ENCODE peak calls at places on chromosomes 4 and X, in seven cellular contexts. D, M, X, W, Y, V and U are unnamed samples.

GRCh38 chrX:1754077-1754476 is 139.2 kb downstream of the ASMT start:
- DNase-seq in Y (no peak), W (no peak), D (no peak), M (peak), X (no peak), V (no peak), U (no peak)

GRCh38 chr4:169900241-169900845 is 125.9 kb downstream of the MFAP3L start:
- DNase-seq in V (no peak), M (no peak), D (no peak), X (no peak), W (no peak), Y (no peak), U (no peak)

GRCh38 chrX:114065612-114066178 is 518.2 kb upstream of the HTR2C start:
- DNase-seq in V (no peak), Y (no peak), M (no peak), D (no peak), X (no peak), W (no peak), U (no peak)

GRCh38 chr4:110620352-110621327 is 2.2 kb downstream of the PITX2 start:
- DNase-seq in V (no peak), W (no peak), D (no peak), M (no peak), X (no peak), Y (no peak), U (peak)

GRCh38 chr4:119000400-119000799 is 111.7 kb downstream of the SYNPO2 start:
- DNase-seq in W (no peak), Y (no peak), X (no peak), V (no peak), M (no peak), D (no peak), U (no peak)

GRCh38 chrX:10089378-10089795 is 67.4 kb upstream of the CLCN4 start:
- DNase-seq in D (no peak), X (no peak), W (no peak), M (no peak), V (no peak), Y (no peak), U (no peak)

GRCh38 chr4:11313157-11313943 is 115.3 kb downstream of the HS3ST1 start:
- DNase-seq in Y (no peak), M (no peak), W (no peak), V (no peak), X (no peak), D (no peak), U (no peak)

GRCh38 chrX:3181846-3182245 is 140.6 kb downstream of the ARSF start:
- DNase-seq in M (no peak), V (no peak), W (no peak), D (no peak), Y (no peak), X (no peak), U (no peak)

GRCh38 chr4:25531272-25531671 is 124.4 kb upstream of the SLC34A2 start:
- DNase-seq in X (no peak), M (no peak), Y (no peak), V (no peak), D (no peak), W (no peak), U (no peak)

GRCh38 chrX:141221611-141222010 is 20.7 kb downstream of the SPANXC start:
- DNase-seq in D (no peak), Y (no peak), W (no peak), X (no peak), M (no peak), V (no peak), U (no peak)

GRCh38 chrX:134931550-134931949 is 59.2 kb upstream of the SMIM10 start:
- DNase-seq in M (no peak), V (peak), X (no peak), W (no peak), D (no peak), Y (no peak), U (no peak)
- TF ChIP-seq CTCF in M (no peak), V (no peak), X (no peak), W (no peak), D (no peak), Y (no peak), U (no peak)

DNA sequence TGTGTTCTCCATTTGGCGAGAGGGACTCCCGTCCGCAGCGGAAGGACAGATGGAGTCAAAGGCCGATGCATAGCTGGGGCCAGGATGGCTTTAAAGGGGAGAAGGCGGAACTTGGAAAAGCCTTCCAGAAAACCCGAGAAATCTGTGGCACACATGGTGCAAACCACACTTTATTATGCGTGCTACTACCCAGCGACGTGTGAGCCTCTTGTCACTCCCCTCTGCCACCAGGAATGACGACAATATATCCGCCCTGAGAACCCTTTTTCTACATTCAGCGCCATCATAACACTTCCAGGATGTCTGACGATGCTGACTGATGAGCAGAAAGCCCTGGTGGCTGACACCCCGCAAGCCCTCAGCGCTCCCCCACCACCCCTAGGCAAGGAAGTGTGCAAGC is 689 bp upstream of the DCHS2 start:
- DNase-seq in W (no peak), Y (no peak), X (no peak), M (no peak), D (no peak), V (no peak), U (no peak)
- H3K4me3 ChIP-seq in W (peak), Y (peak), X (no peak), M (no peak), D (no peak), V (peak), U (peak)

GRCh38 chr4:8586671-8587468 is 5.7 kb upstream of the CPZ start:
- DNase-seq in M (no peak), Y (no peak), D (no peak), W (no peak), V (no peak), X (peak), U (peak)

GRCh38 chr4:8583655-8584025 is 3.4 kb downstream of the GPR78 start:
- DNase-seq in M (no peak), V (no peak), W (no peak), Y (no peak), X (no peak), D (no peak), U (no peak)

GRCh38 chr4:8585721-8586161 is 5.5 kb downstream of the GPR78 start:
- DNase-seq in M (no peak), D (no peak), W (no peak), V (no peak), X (peak), Y (no peak), U (peak)

GRCh38 chr4:8586246-8586645 is 6.1 kb downstream of the GPR78 start:
- DNase-seq in W (no peak), V (no peak), D (no peak), X (peak), Y (no peak), M (no peak), U (no peak)

GRCh38 chr4:8585186-8585585 is 5.0 kb downstream of the GPR78 start:
- DNase-seq in X (peak), M (no peak), Y (no peak), V (no peak), W (no peak), D (no peak), U (no peak)
- TF ChIP-seq CTCF in X (no peak), M (no peak), Y (no peak), V (no peak), W (no peak), D (no peak), U (no peak)

DNA sequence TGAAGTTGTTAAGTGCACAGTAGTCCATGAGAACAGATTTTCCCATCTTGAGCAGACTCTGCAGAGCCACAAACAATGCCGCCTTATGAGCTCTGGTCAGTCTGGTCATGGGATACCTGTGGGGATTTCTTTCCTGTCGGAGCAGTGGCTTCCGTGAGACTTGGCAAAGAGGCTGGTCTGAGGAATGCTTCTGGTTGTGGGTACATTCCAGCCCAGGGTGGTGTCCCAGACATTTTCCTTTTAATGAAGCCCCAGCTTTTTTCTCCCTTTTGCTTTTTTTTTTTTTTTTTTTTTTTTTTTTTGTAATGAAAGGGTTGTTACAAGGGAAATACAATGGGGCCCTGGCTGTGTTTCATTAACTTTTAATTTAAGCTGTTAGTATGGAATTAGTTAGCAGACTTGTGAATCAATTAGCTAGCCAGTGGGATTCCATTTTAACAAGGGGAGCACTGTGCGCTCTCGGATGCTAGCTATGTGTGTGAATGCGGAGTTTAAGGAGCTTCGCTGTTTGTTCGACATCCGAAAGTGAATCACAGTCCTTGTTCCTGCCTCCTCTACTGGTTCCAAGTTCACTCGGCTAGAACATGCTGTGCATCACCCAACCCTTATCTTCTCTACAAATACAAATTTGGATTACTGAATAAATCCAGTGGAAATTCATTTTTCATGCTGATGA is 225.1 kb downstream of the CBR4 start:
- DNase-seq in Y (peak), V (no peak), W (no peak), D (no peak), M (no peak), X (no peak), U (no peak)
- H3K4me3 ChIP-seq in Y (no peak), V (no peak), W (no peak), D (no peak), M (no peak), X (no peak), U (no peak)

GRCh38 chr4:154082760-154083530 is 294.1 kb upstream of the SFRP2 start:
- DNase-seq in V (no peak), Y (no peak), X (no peak), D (no peak), M (no peak), W (no peak), U (no peak)
- TF ChIP-seq CTCF in V (no peak), Y (no peak), X (peak), D (no peak), M (peak), W (no peak), U (no peak)

GRCh38 chr4:108048997-108049396 is 59.3 kb downstream of the HADH start:
- DNase-seq in D (no peak), Y (no peak), V (no peak), M (no peak), X (no peak), W (no peak), U (no peak)
- H3K4me3 ChIP-seq in D (no peak), Y (no peak), V (no peak), M (peak), X (no peak), W (no peak), U (no peak)

DNA sequence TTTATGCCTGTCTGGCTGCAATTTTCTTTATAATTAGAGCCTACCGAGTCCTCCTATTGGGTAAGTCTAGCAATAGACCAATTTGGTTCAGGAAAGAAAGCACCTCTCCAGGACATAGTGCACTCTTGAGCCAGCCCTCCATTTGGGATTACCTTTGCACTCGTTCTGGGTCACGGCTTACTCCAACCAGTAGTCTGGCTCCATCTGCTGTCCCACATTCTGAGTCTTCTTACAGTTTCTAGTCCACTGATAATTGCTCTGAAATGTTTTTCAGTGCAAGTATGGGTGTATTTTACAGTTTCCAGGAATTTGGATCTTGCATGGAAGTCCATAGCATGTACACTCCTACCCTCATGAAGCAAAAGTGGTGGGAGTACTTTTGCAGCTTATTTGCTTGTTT is 34.8 kb upstream of the USP51 start:
- DNase-seq in V (peak), Y (no peak), M (no peak), X (no peak), W (no peak), D (no peak), U (no peak)
- TF ChIP-seq CTCF in V (no peak), Y (no peak), M (peak), X (no peak), W (no peak), D (no peak), U (no peak)

DNA sequence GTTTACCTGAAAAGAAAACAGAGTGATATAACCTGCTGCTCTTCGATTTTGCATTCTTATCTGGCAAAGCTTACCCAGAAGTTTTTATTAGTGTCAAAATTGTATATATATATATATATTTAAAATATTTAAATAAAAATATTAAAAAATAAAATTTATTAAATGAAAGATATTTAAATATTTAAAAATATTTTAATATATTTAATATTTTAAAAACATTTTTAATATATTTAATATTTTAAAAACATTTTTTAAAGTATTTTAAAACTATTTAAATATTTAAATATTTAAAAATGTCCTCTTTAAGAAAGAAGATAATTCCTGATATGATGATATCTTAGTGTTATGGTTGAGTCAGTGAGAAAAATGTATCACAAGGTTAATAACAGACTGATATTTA is 317.2 kb downstream of the EPHA5 start:
- DNase-seq in Y (no peak), W (no peak), X (no peak), V (no peak), M (no peak), D (no peak), U (no peak)
- H3K4me3 ChIP-seq in Y (no peak), W (no peak), X (no peak), V (no peak), M (no peak), D (no peak), U (no peak)